ENCODE peak calls at places on chromosome 18, in nine cellular contexts. K is dorsolateral prefrontal cortex; D is AG04450; L is CD8-positive, alpha-beta T cell; T is brain microvascular endothelial cell; P is neural crest cell; A is GM13976; O is body of pancreas; H is K562. C is an unnamed sample.

GRCh38 chr18:8742382-8743361 is 37.3 kb downstream of the MTCL1 start:
- DNase-seq in H (no peak), A (no peak), D (no peak), K (no peak), P (no peak), O (no peak), T (no peak), L (no peak), C (no peak)

GRCh38 chr18:9328776-9329175 is 5.8 kb upstream of the TWSG1 start:
- DNase-seq in H (no peak), T (no peak), L (no peak), K (no peak), O (no peak), A (no peak), D (no peak), P (no peak), C (no peak)

GRCh38 chr18:46407471-46408166 is 249.4 kb downstream of the LOXHD1 start:
- DNase-seq in K (no peak), P (no peak), L (no peak), A (no peak), H (no peak), T (peak; percentile 61), D (no peak), O (no peak), C (no peak)

GRCh38 chr18:59927246-59927825 is 27.5 kb downstream of the PMAIP1 start:
- DNase-seq in H (no peak), K (no peak), O (no peak), P (no peak), T (no peak), A (peak; percentile 70), L (no peak), D (no peak), C (no peak)

GRCh38 chr18:24799720-24800119 is 339.3 kb downstream of the HRH4 start:
- DNase-seq in L (no peak), A (no peak), D (no peak), O (no peak), P (no peak), H (no peak), T (no peak), K (no peak), C (no peak)

GRCh38 chr18:13530879-13531387 is 195.4 kb downstream of the FAM210A start:
- DNase-seq in H (no peak), L (peak; percentile 55), O (peak; percentile 42), K (peak; percentile 65), P (no peak), D (no peak), T (peak; percentile 25), A (peak; percentile 56), C (no peak)

GRCh38 chr18:76410660-76411417 is 84.2 kb downstream of the ZNF516 start:
- DNase-seq in D (no peak), O (no peak), T (no peak), A (peak; percentile 77), H (no peak), L (no peak), K (no peak), P (no peak), C (no peak)

GRCh38 chr18:47560693-47561092 is 309.2 kb upstream of the SKOR2 start:
- DNase-seq in K (no peak), D (no peak), A (no peak), T (no peak), P (no peak), O (no peak), L (no peak), H (no peak), C (no peak)

GRCh38 chr18:49726564-49726963 is 86.8 kb downstream of the ACAA2 start:
- DNase-seq in L (no peak), H (no peak), T (no peak), D (no peak), P (no peak), O (no peak), A (no peak), K (no peak), C (no peak)

GRCh38 chr18:56389190-56389589 is 249.2 kb downstream of the TXNL1 start:
- DNase-seq in T (no peak), D (no peak), P (no peak), K (no peak), O (no peak), H (no peak), A (no peak), L (no peak), C (no peak)

GRCh38 chr18:46329736-46330246 is 225.6 kb downstream of the HAUS1 start:
- DNase-seq in K (no peak), L (no peak), P (no peak), O (no peak), D (no peak), H (no peak), T (no peak), A (no peak), C (no peak)

GRCh38 chr18:79387214-79387613 is 8.5 kb upstream of the NFATC1 start:
- DNase-seq in P (no peak), L (no peak), H (no peak), T (no peak), D (no peak), O (no peak), K (peak; percentile 23), A (no peak), C (no peak)

GRCh38 chr18:79388043-79388442 is 7.7 kb upstream of the NFATC1 start:
- DNase-seq in D (no peak), P (no peak), O (no peak), L (no peak), H (no peak), T (no peak), K (peak; percentile 38), A (no peak), C (no peak)

GRCh38 chr18:79392226-79392625 is 3.5 kb upstream of the NFATC1 start:
- DNase-seq in A (no peak), K (no peak), L (no peak), H (no peak), O (no peak), T (no peak), P (no peak), D (no peak), C (peak; percentile 64)

GRCh38 chr18:79387615-79388014 is 8.1 kb upstream of the NFATC1 start:
- DNase-seq in T (no peak), P (no peak), L (no peak), K (peak; percentile 21), D (no peak), O (no peak), H (no peak), A (no peak), C (no peak)

DNA sequence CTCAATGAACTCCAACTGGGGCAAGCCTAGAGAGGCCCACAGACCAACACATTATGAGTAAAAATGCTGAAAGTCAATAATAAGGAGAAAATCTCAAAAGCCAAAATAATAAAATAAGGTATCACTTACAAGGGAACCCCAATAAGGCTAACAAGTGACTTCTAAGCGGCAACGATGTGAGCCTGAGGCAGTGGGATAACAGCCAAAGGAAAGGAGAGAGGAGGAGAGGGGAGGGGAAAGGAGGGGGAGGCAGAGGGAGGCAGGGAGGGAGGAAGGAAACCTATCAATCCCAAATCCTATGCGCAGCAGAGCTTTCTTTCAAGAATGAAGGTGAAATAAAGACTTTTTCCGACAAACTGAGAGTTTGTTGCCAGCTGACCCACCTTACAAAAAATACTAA is 6.0 kb upstream of the NFATC1 start:
- DNase-seq in K (no peak), T (no peak), L (no peak), A (no peak), P (no peak), D (no peak), H (no peak), O (no peak), C (no peak)
- TF ChIP-seq CTCF in K (no peak), T (no peak), L (no peak), A (no peak), P (no peak), D (no peak), H (no peak), O (no peak), C (no peak)

GRCh38 chr18:6994719-6995430 is 122.7 kb downstream of the LAMA1 start:
- DNase-seq in O (no peak), H (no peak), P (no peak), L (no peak), T (no peak), A (no peak), D (no peak), K (no peak), C (no peak)

GRCh38 chr18:6997802-6998201 is 119.8 kb downstream of the LAMA1 start:
- DNase-seq in P (no peak), A (no peak), H (no peak), T (no peak), K (no peak), O (no peak), L (no peak), D (no peak), C (no peak)

GRCh38 chr18:7002107-7002506 is 115.5 kb downstream of the LAMA1 start:
- DNase-seq in L (no peak), D (no peak), H (no peak), O (no peak), P (no peak), T (no peak), A (no peak), K (no peak), C (no peak)

DNA sequence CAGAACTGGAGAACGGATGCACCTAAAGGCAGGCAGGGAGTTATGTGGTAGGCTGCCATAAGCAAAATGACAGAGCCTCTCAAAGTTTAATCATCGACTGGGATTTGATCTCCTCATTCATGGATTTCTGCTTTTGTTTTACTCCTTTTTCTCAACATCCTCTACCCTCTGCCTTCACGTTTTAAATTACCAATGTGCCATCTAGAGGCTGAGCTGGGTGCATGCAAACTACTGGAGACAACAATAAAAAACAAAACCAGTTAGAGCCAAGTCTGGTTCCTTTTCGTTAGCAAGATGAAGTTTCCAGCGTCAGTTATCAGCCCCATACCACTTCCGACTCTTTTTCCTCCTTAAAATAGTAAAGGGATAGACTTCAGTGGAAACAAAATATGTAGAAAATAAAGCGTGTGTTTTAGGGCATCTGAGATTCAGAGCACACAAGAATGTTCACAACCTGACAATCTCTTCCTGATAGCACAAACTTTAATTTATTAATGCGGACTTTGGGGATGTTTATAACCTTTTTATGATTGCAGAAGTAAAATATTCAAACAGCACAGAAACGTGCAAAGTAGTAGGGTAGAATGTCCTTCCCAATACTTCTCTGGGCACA is 117.0 kb downstream of the LAMA1 start:
- DNase-seq in K (no peak), A (no peak), T (peak; percentile 16), P (no peak), D (no peak), H (peak; percentile 22), O (no peak), L (no peak), C (no peak)
- TF ChIP-seq CTCF in K (peak; percentile 50), A (no peak), T (peak; percentile 63), P (peak; percentile 66), D (peak; percentile 46), H (peak; percentile 44), O (peak; percentile 70), L (no peak), C (peak; percentile 80)

DNA sequence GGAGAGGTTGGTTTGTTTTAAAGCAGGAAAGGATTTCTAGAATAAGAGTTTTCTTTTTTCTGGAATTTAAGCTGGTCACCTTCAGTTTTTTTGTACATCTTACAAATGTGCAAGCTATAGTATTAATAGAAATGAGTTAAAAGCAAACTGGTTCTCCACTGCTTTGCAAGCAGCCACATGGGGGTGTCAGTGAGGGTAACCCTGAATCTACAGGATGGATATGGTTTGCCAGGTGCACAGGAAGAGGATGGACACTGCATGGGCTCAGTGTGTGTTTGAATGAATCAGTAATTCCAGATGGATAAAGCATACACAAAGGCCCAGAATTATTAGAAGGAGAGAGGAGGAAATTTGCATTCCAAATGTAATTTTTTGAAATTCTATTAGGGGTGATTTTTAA is 89.0 kb downstream of the MAPRE2 start:
- DNase-seq in P (no peak), L (no peak), T (no peak), A (no peak), H (no peak), D (no peak), K (no peak), O (no peak), C (no peak)
- TF ChIP-seq CTCF in P (no peak), L (no peak), T (no peak), A (no peak), H (no peak), D (no peak), K (no peak), O (no peak), C (no peak)

GRCh38 chr18:31553800-31554199 is 37.9 kb upstream of the TTR start:
- DNase-seq in A (no peak), K (no peak), L (no peak), D (no peak), T (no peak), P (no peak), H (no peak), O (no peak), C (no peak)
- TF ChIP-seq CTCF in A (no peak), K (no peak), L (no peak), D (no peak), T (peak; percentile 54), P (peak; percentile 28), H (peak; percentile 20), O (no peak), C (peak; percentile 48)

C was measured in chondrocyte.